ENCODE peak calls at places on chromosomes 2 and 18, in nine cellular contexts. Y is effector memory CD4-positive, alpha-beta T cell; H is IMR-90; Q is A549; M is left ventricle myocardium inferior; S is Karpas-422; I is mucosa of descending colon; O is choroid plexus epithelial cell; X is suprapubic skin. R is an unnamed sample.

GRCh38 chr2:159209341-159210306 is 76.9 kb downstream of the WDSUB1 start:
- DNase-seq in Y (no peak), H (no peak), Q (no peak), M (no peak), S (no peak), I (peak), O (no peak), X (no peak), R (no peak)

GRCh38 chr18:38493991-38494559 is 928.5 kb upstream of the CELF4 start:
- DNase-seq in Y (no peak), H (no peak), Q (no peak), M (no peak), S (no peak), I (no peak), O (peak), X (no peak), R (peak)

GRCh38 chr2:222892321-222892720 is 31.5 kb downstream of the ACSL3 start:
- DNase-seq in Y (no peak), H (peak), Q (no peak), M (no peak), S (no peak), I (no peak), O (peak), X (no peak), R (peak)

GRCh38 chr2:112621792-112622527 is 23.8 kb upstream of the SLC20A1 start:
- DNase-seq in Y (no peak), H (peak), Q (no peak), M (no peak), S (no peak), I (no peak), O (peak), X (peak), R (peak)

GRCh38 chr2:191030521-191031154 is 16.7 kb upstream of the STAT1 start:
- DNase-seq in Y (no peak), H (peak), Q (peak), M (no peak), S (peak), I (peak), O (peak), X (no peak), R (peak)

GRCh38 chr2:88828397-88829137 is 137.1 kb downstream of the RPIA start:
- DNase-seq in Y (no peak), H (peak), Q (no peak), M (peak), S (peak), I (no peak), O (peak), X (no peak), R (peak)

GRCh38 chr18:27544211-27544610 is 359.1 kb upstream of the CHST9 start:
- DNase-seq in Y (no peak), H (no peak), Q (no peak), M (no peak), S (no peak), I (no peak), O (no peak), X (no peak), R (no peak)

GRCh38 chr18:59950215-59950944 is 50.6 kb downstream of the PMAIP1 start:
- DNase-seq in Y (no peak), H (peak), Q (no peak), M (no peak), S (no peak), I (no peak), O (no peak), X (no peak), R (peak)

GRCh38 chr2:73415906-73416305 is 30.3 kb downstream of the ALMS1 start:
- DNase-seq in Y (no peak), H (peak), Q (no peak), M (no peak), S (no peak), I (no peak), O (no peak), X (no peak), R (no peak)

GRCh38 chr18:48847807-48848486 is 102.8 kb downstream of the SMAD7 start:
- DNase-seq in Y (no peak), H (no peak), Q (no peak), M (no peak), S (no peak), I (no peak), O (no peak), X (no peak), R (no peak)

GRCh38 chr2:67290451-67290991 is 106.6 kb upstream of the ETAA1 start:
- DNase-seq in Y (no peak), H (peak), Q (no peak), M (no peak), S (no peak), I (no peak), O (peak), X (no peak), R (peak)

GRCh38 chr2:103169856-103170255 is 408.0 kb downstream of the TMEM182 start:
- DNase-seq in Y (no peak), H (no peak), Q (no peak), M (no peak), S (no peak), I (no peak), O (no peak), X (no peak), R (no peak)

GRCh38 chr2:27212626-27213471 is 781 bp upstream of the SLC5A6 start:
- DNase-seq in Y (peak), H (peak), Q (peak), M (no peak), S (peak), I (peak), O (peak), X (peak), R (peak)

GRCh38 chr2:64656379-64656778 is 2.7 kb upstream of the SERTAD2 start:
- DNase-seq in Y (no peak), H (no peak), Q (no peak), M (no peak), S (peak), I (no peak), O (no peak), X (no peak), R (no peak)

GRCh38 chr2:12008425-12009061 is 262.1 kb downstream of the LPIN1 start:
- DNase-seq in Y (no peak), H (peak), Q (no peak), M (no peak), S (no peak), I (no peak), O (peak), X (no peak), R (peak)

GRCh38 chr2:138931284-138932256 is 151.4 kb upstream of the NXPH2 start:
- DNase-seq in Y (no peak), H (no peak), Q (no peak), M (no peak), S (no peak), I (no peak), O (no peak), X (no peak), R (no peak)

GRCh38 chr2:204972606-204973336 is 427.5 kb downstream of the PARD3B start:
- DNase-seq in Y (no peak), H (peak), Q (no peak), M (no peak), S (no peak), I (no peak), O (peak), X (no peak), R (no peak)

GRCh38 chr2:39409697-39410389 is 27.2 kb downstream of the MAP4K3 start:
- DNase-seq in Y (no peak), H (peak), Q (no peak), M (no peak), S (no peak), I (no peak), O (no peak), X (no peak), R (no peak)

GRCh38 chr2:72057308-72057707 is 90.4 kb downstream of the CYP26B1 start:
- DNase-seq in Y (no peak), H (no peak), Q (no peak), M (no peak), S (no peak), I (no peak), O (no peak), X (no peak), R (no peak)

GRCh38 chr2:21404827-21405625 is 281.3 kb downstream of the TDRD15 start:
- DNase-seq in Y (no peak), H (peak), Q (no peak), M (no peak), S (no peak), I (no peak), O (no peak), X (no peak), R (no peak)

GRCh38 chr2:11387100-11387390 is 42.6 kb upstream of the ROCK2 start:
- DNase-seq in Y (no peak), H (no peak), Q (no peak), M (no peak), S (no peak), I (peak), O (no peak), X (no peak), R (no peak)

GRCh38 chr2:209818939-209819338 is 47.3 kb downstream of the UNC80 start:
- DNase-seq in Y (no peak), H (no peak), Q (no peak), M (no peak), S (no peak), I (no peak), O (no peak), X (no peak), R (no peak)

GRCh38 chr2:226256709-226257401 is 542.8 kb downstream of the IRS1 start:
- DNase-seq in Y (no peak), H (peak), Q (no peak), M (no peak), S (no peak), I (no peak), O (peak), X (no peak), R (no peak)

GRCh38 chr18:49562481-49563129 is 748 bp downstream of the LIPG start:
- DNase-seq in Y (no peak), H (no peak), Q (no peak), M (no peak), S (no peak), I (peak), O (peak), X (no peak), R (peak)

GRCh38 chr18:74898965-74899364 is 301.3 kb downstream of the ZNF407 start:
- DNase-seq in Y (no peak), H (peak), Q (no peak), M (no peak), S (no peak), I (no peak), O (peak), X (no peak), R (peak)

GRCh38 chr18:48623468-48624220 is 84.8 kb downstream of the CTIF start:
- DNase-seq in Y (no peak), H (peak), Q (no peak), M (no peak), S (no peak), I (no peak), O (peak), X (no peak), R (peak)

GRCh38 chr2:74984017-74984416 is 25.6 kb downstream of the POLE4 start:
- DNase-seq in Y (no peak), H (no peak), Q (no peak), M (no peak), S (no peak), I (no peak), O (no peak), X (no peak), R (no peak)

GRCh38 chr2:216539120-216539519 is 40.5 kb downstream of the RPL37A start:
- DNase-seq in Y (no peak), H (no peak), Q (no peak), M (no peak), S (no peak), I (no peak), O (no peak), X (no peak), R (no peak)

GRCh38 chr2:88713408-88713807 is 21.9 kb downstream of the RPIA start:
- DNase-seq in Y (no peak), H (no peak), Q (no peak), M (no peak), S (no peak), I (no peak), O (no peak), X (no peak), R (no peak)

GRCh38 chr18:58325521-58325908 is 281.5 kb downstream of the NEDD4L start:
- DNase-seq in Y (no peak), H (peak), Q (no peak), M (no peak), S (no peak), I (no peak), O (no peak), X (no peak), R (no peak)

GRCh38 chr2:176130153-176130916 is 830 bp downstream of the HOXD8 start:
- DNase-seq in Y (no peak), H (no peak), Q (peak), M (no peak), S (no peak), I (peak), O (no peak), X (peak), R (peak)

GRCh38 chr2:212712466-212712865 is 173.9 kb upstream of the ERBB4 start:
- DNase-seq in Y (no peak), H (peak), Q (no peak), M (no peak), S (no peak), I (no peak), O (no peak), X (no peak), R (peak)

GRCh38 chr2:11542275-11542819 is 8.5 kb downstream of the GREB1 start:
- DNase-seq in Y (no peak), H (no peak), Q (no peak), M (no peak), S (no peak), I (no peak), O (no peak), X (no peak), R (no peak)

GRCh38 chr18:7616661-7617060 is 49.5 kb downstream of the PTPRM start:
- DNase-seq in Y (no peak), H (no peak), Q (no peak), M (peak), S (no peak), I (peak), O (peak), X (no peak), R (peak)

GRCh38 chr18:50558948-50559749 is 738 bp upstream of the MAPK4 start:
- DNase-seq in Y (no peak), H (no peak), Q (no peak), M (no peak), S (no peak), I (no peak), O (no peak), X (no peak), R (no peak)

GRCh38 chr2:189599245-189599644 is 18.7 kb upstream of the SLC40A1 start:
- DNase-seq in Y (no peak), H (peak), Q (no peak), M (no peak), S (no peak), I (no peak), O (peak), X (no peak), R (no peak)

GRCh38 chr18:73945130-73945792 is 202.4 kb downstream of the FBXO15 start:
- DNase-seq in Y (no peak), H (peak), Q (no peak), M (no peak), S (no peak), I (no peak), O (no peak), X (no peak), R (peak)

GRCh38 chr18:61893304-61893970 is 630 bp upstream of the RNF152 start:
- DNase-seq in Y (no peak), H (peak), Q (peak), M (peak), S (peak), I (peak), O (peak), X (peak), R (peak)

GRCh38 chr2:84959494-84960156 is 11.3 kb upstream of the KCMF1 start:
- DNase-seq in Y (no peak), H (peak), Q (no peak), M (no peak), S (peak), I (no peak), O (peak), X (no peak), R (peak)

DNA sequence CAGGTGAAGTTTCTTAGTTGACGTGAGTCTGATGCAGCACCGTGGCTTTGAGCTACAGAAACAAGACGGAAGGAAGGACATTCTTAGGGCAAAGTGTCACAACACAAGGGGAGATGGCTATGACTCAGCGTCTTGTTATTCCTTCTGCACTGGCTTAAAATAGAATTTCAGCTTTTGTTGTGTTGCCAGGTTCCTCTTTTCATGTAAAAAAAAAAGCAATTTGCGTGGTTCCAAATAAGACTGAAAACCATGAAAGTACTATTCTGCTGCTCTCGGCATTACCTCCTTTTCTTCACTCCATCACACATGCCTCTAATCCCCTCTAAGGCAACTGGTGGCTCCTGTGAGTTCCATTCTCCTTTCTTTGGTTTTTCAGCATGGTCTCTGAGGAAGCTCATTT is 150.1 kb downstream of the ANTXR1 start:
- DNase-seq in Y (no peak), H (peak), Q (peak), M (no peak), S (peak), I (no peak), O (peak), X (no peak), R (peak)
- H3K4me3 ChIP-seq in Y (no peak), H (no peak), Q (no peak), M (no peak), S (no peak), I (no peak), O (no peak), X (no peak), R (no peak)

DNA sequence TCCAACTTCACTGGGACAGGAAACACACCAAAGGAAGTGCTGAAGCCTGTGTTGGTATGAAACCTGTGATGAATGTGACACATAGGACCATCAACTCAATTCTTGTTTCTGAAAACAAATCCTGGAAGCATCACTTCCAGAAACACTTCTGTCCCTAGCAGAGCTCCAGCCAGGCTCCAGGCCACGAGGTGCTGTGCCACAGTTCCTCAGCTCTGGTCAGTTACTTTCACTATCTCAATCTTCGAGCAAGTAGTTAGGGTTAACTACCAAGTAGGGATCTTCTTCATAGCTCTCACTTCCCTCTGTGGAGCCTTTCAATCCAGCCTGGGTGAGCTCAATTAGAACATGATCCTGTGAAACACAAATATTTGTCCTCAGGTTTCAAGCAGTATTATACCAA is 3.6 kb upstream of the LCT start:
- DNase-seq in Y (no peak), H (no peak), Q (no peak), M (no peak), S (no peak), I (peak), O (peak), X (no peak), R (no peak)
- H3K4me3 ChIP-seq in Y (no peak), H (no peak), Q (no peak), M (no peak), S (no peak), I (no peak), O (no peak), X (no peak), R (no peak)

GRCh38 chr2:237939251-237939650 is 27.6 kb upstream of the UBE2F start:
- DNase-seq in Y (no peak), H (peak), Q (no peak), M (no peak), S (no peak), I (no peak), O (peak), X (no peak), R (no peak)
- H3K4me3 ChIP-seq in Y (no peak), H (no peak), Q (no peak), M (no peak), S (no peak), I (no peak), O (no peak), X (no peak), R (no peak)

GRCh38 chr2:120526997-120527945 is 181.3 kb downstream of the INHBB start:
- DNase-seq in Y (no peak), H (no peak), Q (no peak), M (no peak), S (no peak), I (no peak), O (no peak), X (no peak), R (peak)

GRCh38 chr2:120526047-120526562 is 180.2 kb downstream of the INHBB start:
- DNase-seq in Y (no peak), H (no peak), Q (no peak), M (no peak), S (no peak), I (no peak), O (no peak), X (no peak), R (peak)

GRCh38 chr2:120530781-120531180 is 184.8 kb downstream of the INHBB start:
- DNase-seq in Y (no peak), H (no peak), Q (no peak), M (no peak), S (no peak), I (no peak), O (no peak), X (no peak), R (no peak)

GRCh38 chr2:120528693-120529076 is 182.7 kb downstream of the INHBB start:
- DNase-seq in Y (no peak), H (no peak), Q (no peak), M (no peak), S (no peak), I (no peak), O (no peak), X (no peak), R (no peak)

GRCh38 chr2:120528051-120528692 is 182.2 kb downstream of the INHBB start:
- DNase-seq in Y (no peak), H (no peak), Q (no peak), M (no peak), S (no peak), I (no peak), O (no peak), X (no peak), R (peak)
- H3K4me3 ChIP-seq in Y (no peak), H (no peak), Q (no peak), M (no peak), S (no peak), I (no peak), O (no peak), X (no peak), R (no peak)

GRCh38 chr2:4673025-4673489 is 969.7 kb downstream of the DCDC2C start:
- DNase-seq in Y (no peak), H (no peak), Q (peak), M (no peak), S (no peak), I (peak), O (no peak), X (no peak), R (no peak)
- H3K4me3 ChIP-seq in Y (no peak), H (no peak), Q (peak), M (no peak), S (no peak), I (no peak), O (no peak), X (no peak), R (no peak)

GRCh38 chr18:32770181-32770650 is 2.6 kb downstream of the KLHL14 start:
- DNase-seq in Y (no peak), H (no peak), Q (no peak), M (no peak), S (peak), I (no peak), O (no peak), X (no peak), R (no peak)
- H3K4me3 ChIP-seq in Y (no peak), H (no peak), Q (no peak), M (peak), S (peak), I (no peak), O (no peak), X (peak), R (no peak)

GRCh38 chr18:79637181-79637920 is 42.3 kb upstream of the CTDP1 start:
- DNase-seq in Y (no peak), H (no peak), Q (no peak), M (no peak), S (no peak), I (no peak), O (no peak), X (no peak), R (no peak)

GRCh38 chr18:79634186-79634585 is 45.4 kb upstream of the CTDP1 start:
- DNase-seq in Y (no peak), H (no peak), Q (no peak), M (no peak), S (no peak), I (no peak), O (no peak), X (no peak), R (no peak)

GRCh38 chr18:79632765-79633164 is 46.8 kb upstream of the CTDP1 start:
- DNase-seq in Y (no peak), H (no peak), Q (no peak), M (no peak), S (no peak), I (no peak), O (no peak), X (no peak), R (no peak)

GRCh38 chr18:79634593-79634992 is 45.0 kb upstream of the CTDP1 start:
- DNase-seq in Y (no peak), H (no peak), Q (no peak), M (no peak), S (no peak), I (no peak), O (no peak), X (no peak), R (no peak)

DNA sequence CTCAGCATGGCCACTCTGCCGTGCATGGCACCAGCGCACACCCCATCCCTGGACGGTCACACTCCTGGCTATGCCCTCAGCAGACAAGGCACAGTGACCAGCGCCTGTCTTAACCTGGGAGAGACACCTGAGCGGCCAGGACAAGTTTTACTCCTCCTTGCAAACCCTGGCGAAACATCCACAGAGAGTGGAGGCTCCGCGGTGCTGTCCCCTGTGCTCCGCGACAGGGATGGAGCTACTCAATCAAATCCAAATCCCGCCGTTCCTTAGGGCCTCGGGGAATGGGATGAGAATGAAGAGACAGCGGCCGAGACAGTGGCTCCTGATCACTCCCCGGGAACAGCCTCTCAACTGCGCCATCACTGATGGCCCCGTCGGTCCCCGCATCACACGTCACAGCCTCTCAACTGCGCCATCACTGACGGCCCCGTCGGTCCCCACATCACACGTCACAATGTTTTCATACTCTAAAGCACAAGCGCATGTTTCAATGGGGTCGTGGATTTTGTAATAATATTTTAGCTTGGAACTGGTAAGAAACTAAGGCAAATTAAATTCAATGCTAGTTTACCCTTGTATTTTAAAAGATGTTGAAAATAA is 44.4 kb upstream of the CTDP1 start:
- DNase-seq in Y (no peak), H (no peak), Q (no peak), M (no peak), S (no peak), I (no peak), O (no peak), X (no peak), R (no peak)
- H3K4me3 ChIP-seq in Y (no peak), H (no peak), Q (no peak), M (no peak), S (no peak), I (no peak), O (no peak), X (no peak), R (no peak)